ENCODE peak calls at places on chromosome 13, in nine cellular contexts. C is mucosa of descending colon, N is breast epithelium, F is fibroblast of lung, D is suprapubic skin, X is pancreas, P is MM.1S, O is neuronal stem cell, W is transverse colon. Z is an unnamed sample.

GRCh38 chr13:22926176-22927007 is 254.4 kb upstream of the SGCG start:
- DNase-seq in C (peak; percentile 76), N (peak; percentile 26), F (peak; percentile 70), D (peak; percentile 84), X (no peak), P (no peak), O (no peak), W (peak; percentile 67), Z (no peak)

GRCh38 chr13:94620286-94620896 is 18.7 kb downstream of the GPR180 start:
- DNase-seq in C (peak; percentile 30), N (no peak), F (peak; percentile 49), D (no peak), X (no peak), P (peak; percentile 50), O (peak; percentile 33), W (no peak), Z (no peak)

GRCh38 chr13:38391341-38391740 is 41.7 kb downstream of the UFM1 start:
- DNase-seq in C (no peak), N (no peak), F (no peak), D (no peak), X (no peak), P (no peak), O (no peak), W (no peak), Z (no peak)

GRCh38 chr13:61414686-61415664 is 674 bp downstream of the PCDH20 start:
- DNase-seq in C (peak; percentile 56), N (no peak), F (peak; percentile 47), D (peak; percentile 64), X (peak; percentile 29), P (no peak), O (peak; percentile 75), W (peak; percentile 71), Z (peak; percentile 60)

GRCh38 chr13:93963266-93964131 is 516.0 kb downstream of the DCT start:
- DNase-seq in C (no peak), N (no peak), F (peak; percentile 73), D (no peak), X (no peak), P (no peak), O (no peak), W (no peak), Z (no peak)

GRCh38 chr13:40236566-40237168 is 429.8 kb downstream of the FOXO1 start:
- DNase-seq in C (no peak), N (peak; percentile 86), F (peak; percentile 77), D (peak; percentile 79), X (no peak), P (no peak), O (no peak), W (no peak), Z (no peak)

GRCh38 chr13:59771272-59771671 is 392.5 kb downstream of the DIAPH3 start:
- DNase-seq in C (no peak), N (no peak), F (peak; percentile 57), D (no peak), X (no peak), P (no peak), O (no peak), W (no peak), Z (no peak)

GRCh38 chr13:60627071-60627686 is 230.2 kb downstream of the TDRD3 start:
- DNase-seq in C (no peak), N (no peak), F (peak; percentile 2), D (no peak), X (peak; percentile 10), P (peak; percentile 18), O (peak; percentile 52), W (no peak), Z (peak; percentile 45)

GRCh38 chr13:67619987-67620386 is 389.9 kb upstream of the PCDH9 start:
- DNase-seq in C (no peak), N (no peak), F (peak; percentile 67), D (no peak), X (no peak), P (no peak), O (no peak), W (no peak), Z (no peak)

GRCh38 chr13:110262494-110262893 is 44.5 kb downstream of the COL4A1 start:
- DNase-seq in C (no peak), N (no peak), F (no peak), D (no peak), X (no peak), P (no peak), O (no peak), W (no peak), Z (no peak)

GRCh38 chr13:80132741-80133601 is 208.0 kb downstream of the SPRY2 start:
- DNase-seq in C (peak; percentile 75), N (peak; percentile 53), F (peak; percentile 65), D (peak; percentile 60), X (peak; percentile 78), P (no peak), O (no peak), W (peak; percentile 77), Z (no peak)

GRCh38 chr13:40640845-40641458 is 25.5 kb downstream of the FOXO1 start:
- DNase-seq in C (no peak), N (no peak), F (no peak), D (no peak), X (no peak), P (no peak), O (no peak), W (no peak), Z (no peak)

GRCh38 chr13:100443998-100444328 is 144.6 kb downstream of the GGACT start:
- DNase-seq in C (no peak), N (no peak), F (no peak), D (no peak), X (no peak), P (no peak), O (no peak), W (no peak), Z (no peak)

GRCh38 chr13:107650081-107650701 is 565.1 kb downstream of the LIG4 start:
- DNase-seq in C (peak; percentile 47), N (no peak), F (peak; percentile 68), D (no peak), X (peak; percentile 40), P (peak; percentile 44), O (peak; percentile 57), W (peak; percentile 13), Z (peak; percentile 47)

GRCh38 chr13:71218960-71219359 is 648.0 kb downstream of the DACH1 start:
- DNase-seq in C (no peak), N (no peak), F (no peak), D (no peak), X (no peak), P (no peak), O (peak; percentile 27), W (no peak), Z (peak; percentile 11)

GRCh38 chr13:98443329-98443728 is 133.6 kb downstream of the STK24 start:
- DNase-seq in C (no peak), N (no peak), F (peak; percentile 78), D (no peak), X (no peak), P (no peak), O (no peak), W (no peak), Z (no peak)

GRCh38 chr13:75442736-75443234 is 39.2 kb downstream of the TBC1D4 start:
- DNase-seq in C (no peak), N (no peak), F (peak; percentile 46), D (no peak), X (no peak), P (no peak), O (no peak), W (peak; percentile 21), Z (no peak)
- H3K4me1 ChIP-seq in C (peaks cover 19% of the 10 kb centered on the region), N (no peaks in the 10 kb centered on the region), F (peaks cover 4% of the 10 kb centered on the region), D (peaks cover 36% of the 10 kb centered on the region), X (no peaks in the 10 kb centered on the region), P (no peaks in the 10 kb centered on the region), O (peaks cover 2% of the 10 kb centered on the region), W (peaks cover 52% of the 10 kb centered on the region), Z (peaks cover 1% of the 10 kb centered on the region)

GRCh38 chr13:31399690-31400089 is 199.9 kb downstream of the B3GLCT start:
- DNase-seq in C (no peak), N (no peak), F (no peak), D (no peak), X (no peak), P (no peak), O (no peak), W (no peak), Z (no peak)
- H3K9me3 ChIP-seq in C (peaks cover 8% of the 10 kb centered on the region), N (peaks cover 32% of the 10 kb centered on the region), F (no peaks in the 10 kb centered on the region), D (peaks cover 9% of the 10 kb centered on the region), X (no peaks in the 10 kb centered on the region), P (no peaks in the 10 kb centered on the region), O (peaks cover 4% of the 10 kb centered on the region), W (peaks cover 10% of the 10 kb centered on the region), Z (no peaks in the 10 kb centered on the region)

GRCh38 chr13:112083971-112084370 is 17.0 kb downstream of the SOX1 start:
- DNase-seq in C (no peak), N (no peak), F (no peak), D (no peak), X (no peak), P (no peak), O (no peak), W (no peak), Z (no peak)

GRCh38 chr13:112078216-112078615 is 11.3 kb downstream of the SOX1 start:
- DNase-seq in C (no peak), N (no peak), F (no peak), D (no peak), X (no peak), P (no peak), O (no peak), W (no peak), Z (no peak)

GRCh38 chr13:112078879-112079526 is 12.1 kb downstream of the SOX1 start:
- DNase-seq in C (no peak), N (no peak), F (no peak), D (no peak), X (no peak), P (no peak), O (no peak), W (no peak), Z (no peak)

GRCh38 chr13:112077729-112078128 is 10.8 kb downstream of the SOX1 start:
- DNase-seq in C (no peak), N (no peak), F (no peak), D (no peak), X (no peak), P (no peak), O (no peak), W (no peak), Z (no peak)

DNA sequence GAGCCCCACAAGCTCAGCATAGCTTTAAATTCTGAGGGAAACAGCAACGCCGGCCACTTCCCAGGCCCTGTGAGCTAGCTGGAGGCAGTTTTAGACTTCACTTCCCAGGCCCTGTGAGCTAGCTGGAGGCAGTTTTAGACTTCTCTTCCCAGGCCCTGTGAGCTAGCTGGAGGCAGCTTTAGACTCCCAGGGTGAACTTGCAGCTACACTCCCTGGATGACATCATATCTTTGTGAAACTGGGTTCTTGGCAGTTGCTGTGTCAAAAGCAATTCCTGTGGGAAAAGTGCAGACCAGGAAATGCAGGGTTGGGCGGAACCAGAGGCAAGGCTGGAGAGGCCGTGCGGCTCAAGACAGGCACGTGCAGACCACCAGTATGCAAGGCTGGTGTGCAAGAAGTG is 12.7 kb downstream of the SOX1 start:
- DNase-seq in C (no peak), N (no peak), F (no peak), D (no peak), X (no peak), P (no peak), O (no peak), W (no peak), Z (no peak)
- H3K4me1 ChIP-seq in C (no peaks in the 10 kb centered on the region), N (no peaks in the 10 kb centered on the region), F (no peaks in the 10 kb centered on the region), D (no peaks in the 10 kb centered on the region), X (no peaks in the 10 kb centered on the region), P (no peaks in the 10 kb centered on the region), O (peaks cover 12% of the 10 kb centered on the region), W (no peaks in the 10 kb centered on the region), Z (peaks cover 7% of the 10 kb centered on the region)

DNA sequence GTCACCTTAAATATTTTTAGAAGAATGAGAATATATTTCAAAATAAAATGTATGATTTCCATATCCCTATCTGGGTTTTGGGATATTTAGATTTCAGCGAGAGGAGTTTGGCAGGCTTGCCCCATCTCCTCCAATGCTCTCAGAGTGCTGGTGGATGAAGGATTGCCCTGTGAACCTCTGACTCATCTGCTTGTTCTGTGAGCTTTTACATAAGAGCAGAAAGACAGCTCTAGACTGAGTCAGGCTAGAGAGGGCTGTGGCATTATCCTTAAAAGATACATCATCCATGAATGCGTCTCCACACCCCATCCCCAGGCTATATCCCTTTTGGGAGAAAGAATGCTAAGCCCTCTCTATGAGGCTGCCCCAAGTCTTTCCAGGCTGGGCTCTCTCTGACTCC is 190.6 kb downstream of the TUBA3C start:
- DNase-seq in C (no peak), N (no peak), F (no peak), D (no peak), X (no peak), P (no peak), O (no peak), W (no peak), Z (no peak)
- H3K9me3 ChIP-seq in C (peaks cover 70% of the 10 kb centered on the region), N (peaks cover 30% of the 10 kb centered on the region), F (no peaks in the 10 kb centered on the region), D (no peaks in the 10 kb centered on the region), X (no peaks in the 10 kb centered on the region), P (no peaks in the 10 kb centered on the region), O (peaks cover 51% of the 10 kb centered on the region), W (no peaks in the 10 kb centered on the region), Z (peaks cover 32% of the 10 kb centered on the region)

Z was measured in iPS DF 6.9.